ENCODE peak calls at places on chromosomes 3 and 15, in five cellular contexts. A is GM23248, E is neuronal stem cell, O is IMR-90, I is HCT116. C is an unnamed sample.

GRCh38 chr15:52257734-52258062 is 37.9 kb downstream of the MYO5C start:
- DNase-seq in A (peak; percentile 94), E (peak; percentile 26), O (peak; percentile 13), I (no peak), C (no peak)

GRCh38 chr3:153463895-153464294 is 301.9 kb downstream of the RAP2B start:
- DNase-seq in A (no peak), E (no peak), O (no peak), I (no peak), C (no peak)

GRCh38 chr15:101121511-101122090 is 130.2 kb downstream of the CHSY1 start:
- DNase-seq in A (peak; percentile 77), E (peak; percentile 23), O (peak; percentile 74), I (no peak), C (peak; percentile 78)

GRCh38 chr15:74857671-74858365 is 14.9 kb upstream of the ULK3 start:
- DNase-seq in A (no peak), E (no peak), O (no peak), I (no peak), C (no peak)

GRCh38 chr3:46695177-46695961 is 1.9 kb upstream of the ALS2CL start:
- DNase-seq in A (peak; percentile 31), E (no peak), O (no peak), I (no peak), C (peak; percentile 86)

GRCh38 chr3:85853805-85854204 is 895.0 kb downstream of the CADM2 start:
- DNase-seq in A (no peak), E (no peak), O (no peak), I (no peak), C (no peak)

GRCh38 chr3:111236833-111237713 is 165.5 kb downstream of the NECTIN3 start:
- DNase-seq in A (peak; percentile 79), E (no peak), O (peak; percentile 52), I (no peak), C (no peak)

GRCh38 chr15:70857547-70858265 is 3.7 kb upstream of the LARP6 start:
- DNase-seq in A (no peak), E (no peak), O (peak; percentile 58), I (no peak), C (no peak)

GRCh38 chr3:156617145-156617544 is 57.2 kb upstream of the TIPARP start:
- DNase-seq in A (peak; percentile 48), E (no peak), O (no peak), I (no peak), C (no peak)

GRCh38 chr3:10510743-10511432 is 5.5 kb upstream of the ATP2B2 start:
- DNase-seq in A (no peak), E (no peak), O (no peak), I (no peak), C (no peak)

GRCh38 chr3:102265720-102266119 is 169.1 kb upstream of the ZPLD1 start:
- DNase-seq in A (no peak), E (no peak), O (no peak), I (no peak), C (no peak)

GRCh38 chr15:98881526-98882517 is 125.8 kb downstream of the PGPEP1L start:
- DNase-seq in A (peak; percentile 79), E (no peak), O (peak; percentile 72), I (peak; percentile 31), C (peak; percentile 49)

GRCh38 chr3:46948830-46949671 is 27.5 kb downstream of the CCDC12 start:
- DNase-seq in A (no peak), E (no peak), O (no peak), I (no peak), C (no peak)

GRCh38 chr3:55491296-55491816 is 4.2 kb upstream of the WNT5A start:
- DNase-seq in A (peak; percentile 81), E (no peak), O (peak; percentile 92), I (no peak), C (peak; percentile 13)

GRCh38 chr3:58062469-58062868 is 54.2 kb downstream of the FLNB start:
- DNase-seq in A (peak; percentile 56), E (no peak), O (no peak), I (no peak), C (no peak)

GRCh38 chr3:14991148-14991742 is 43.9 kb downstream of the NR2C2 start:
- DNase-seq in A (no peak), E (peak; percentile 12), O (no peak), I (no peak), C (peak; percentile 31)

GRCh38 chr3:40287248-40287647 is 22.3 kb upstream of the EIF1B start:
- DNase-seq in A (no peak), E (no peak), O (no peak), I (no peak), C (no peak)

GRCh38 chr15:40759961-40760360 is 3.9 kb upstream of the GCHFR start:
- DNase-seq in A (no peak), E (no peak), O (no peak), I (no peak), C (no peak)

DNA sequence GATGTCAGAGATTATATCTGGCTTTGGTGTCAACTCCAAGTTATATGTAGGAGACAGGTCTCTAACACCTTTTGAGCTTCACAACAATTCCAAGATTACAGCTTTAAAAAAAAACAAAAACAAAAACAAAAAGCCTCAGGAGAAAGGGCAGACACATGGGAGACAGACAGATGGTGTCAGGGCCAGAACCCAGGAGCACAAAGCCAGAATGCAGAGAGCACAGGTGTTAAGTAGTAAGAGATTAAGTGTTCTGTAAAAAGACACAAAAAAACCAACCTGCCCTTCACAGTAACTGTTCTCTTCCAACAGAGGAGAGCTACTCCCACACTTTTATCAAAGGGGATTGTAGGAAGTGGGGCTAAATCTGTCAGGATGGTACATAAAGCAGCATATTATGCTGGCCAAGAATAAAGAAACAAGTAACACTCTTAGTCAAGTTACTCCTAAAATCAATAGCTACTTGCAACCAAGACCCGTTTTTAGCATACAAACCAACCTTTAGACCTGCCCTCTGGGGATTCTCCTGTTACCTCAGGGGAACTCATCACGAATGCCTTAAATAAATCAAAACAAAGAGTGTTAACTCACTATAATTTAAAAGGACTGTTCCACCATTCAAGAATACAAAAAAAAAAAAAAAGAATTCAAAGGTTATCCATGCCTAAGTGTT is 5.9 kb downstream of the CPEB1 start:
- DNase-seq in A (no peak), E (no peak), O (no peak), I (no peak), C (no peak)
- H3K27me3 ChIP-seq in A (peaks cover 10% of the 10 kb centered on the region), E (peaks cover 5% of the 10 kb centered on the region), O (peaks cover 30% of the 10 kb centered on the region), I (peaks cover 69% of the 10 kb centered on the region), C (peaks cover 37% of the 10 kb centered on the region)

DNA sequence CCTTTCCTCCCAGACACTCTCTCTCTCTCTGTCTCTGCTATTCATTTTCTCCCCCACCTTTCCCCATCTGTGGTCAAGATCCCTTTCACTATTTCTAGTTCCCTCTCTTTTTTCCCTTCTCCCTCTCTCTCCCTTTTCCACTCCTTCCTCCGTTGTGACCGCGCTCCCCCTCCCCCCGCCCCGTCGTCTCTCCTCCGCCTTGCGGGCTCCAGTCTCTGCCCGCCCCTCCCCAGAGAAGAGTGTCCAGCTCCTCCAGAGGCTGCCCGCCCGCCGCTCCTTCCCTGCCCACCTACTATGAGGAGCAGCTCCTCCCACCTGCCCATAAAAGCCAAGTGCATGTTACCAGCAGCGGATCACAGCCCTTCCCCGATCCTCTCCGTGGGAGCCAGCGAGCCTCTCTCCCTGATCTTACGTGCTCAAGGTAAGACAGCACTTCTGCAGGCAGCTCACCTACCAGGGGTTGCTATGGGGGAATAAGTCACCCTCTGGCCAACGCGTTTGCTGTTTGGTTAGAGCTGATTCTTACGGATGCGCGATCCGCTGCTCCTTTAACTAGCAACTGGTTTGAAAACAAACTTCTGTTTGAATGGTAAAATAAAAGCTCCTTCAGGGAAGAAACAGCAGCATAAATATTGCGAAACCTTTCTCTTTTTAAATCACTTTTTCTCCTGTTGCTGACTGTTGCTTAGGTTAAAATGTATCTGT is at the start of gene COL8A1:
- DNase-seq in A (peak; percentile 66), E (peak; percentile 26), O (peak; percentile 77), I (no peak), C (peak; percentile 94)
- H2AFZ ChIP-seq in A (peak within 1 kb of the TSS; percentile 76), E (peak within 1 kb of the TSS; percentile 78), O (peak within 1 kb of the TSS; percentile 88), I (no peak within 1 kb of the TSS), C (peak within 1 kb of the TSS; percentile 78)

DNA sequence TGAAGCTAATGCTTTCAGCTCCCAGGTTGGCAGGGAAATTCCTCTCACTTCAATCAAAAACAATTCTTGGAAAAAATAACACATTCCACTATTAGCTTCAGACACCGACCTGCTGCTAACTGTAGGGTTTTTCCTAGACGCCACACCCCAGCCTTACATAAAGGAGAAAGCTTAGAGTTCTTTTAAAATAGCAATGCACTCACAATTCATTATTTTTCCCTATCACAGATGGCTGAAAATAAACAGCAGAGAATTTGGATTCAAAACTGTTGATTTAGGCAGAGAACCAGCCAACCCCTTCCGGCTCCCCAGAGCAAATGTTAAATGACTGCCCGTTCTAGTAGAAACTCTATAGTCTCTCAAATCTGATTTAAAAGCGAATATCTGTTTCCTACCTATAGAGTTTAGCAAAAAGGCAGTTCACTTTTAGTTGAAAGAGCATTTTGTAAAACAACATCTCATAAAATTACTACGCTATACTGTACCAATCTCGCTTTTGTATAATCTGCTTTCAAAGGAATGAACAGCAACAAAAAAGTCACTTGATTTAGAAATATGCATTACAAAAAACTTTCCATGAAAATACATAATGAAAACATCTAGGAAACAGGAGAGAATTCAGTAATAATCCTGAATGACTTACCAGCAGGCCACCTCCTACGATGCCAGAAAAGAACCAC is 581 bp downstream of the TM4SF1 start:
- DNase-seq in A (peak; percentile 29), E (no peak), O (peak; percentile 59), I (no peak), C (peak; percentile 78)
- H3K4me3 ChIP-seq in A (peak overlapping the region; percentile 41), E (no peak overlapping the region), O (peak overlapping the region; percentile 54), I (no peak overlapping the region), C (peak overlapping the region; percentile 81)

GRCh38 chr3:123348471-123349200 is 100.3 kb downstream of the ADCY5 start:
- DNase-seq in A (no peak), E (no peak), O (no peak), I (no peak), C (no peak)
- H3K27me3 ChIP-seq in A (peaks cover 50% of the 10 kb centered on the region), E (no peaks in the 10 kb centered on the region), O (peaks cover 65% of the 10 kb centered on the region), I (peaks cover 9% of the 10 kb centered on the region), C (no peaks in the 10 kb centered on the region)

GRCh38 chr3:191253089-191253799 is 54.2 kb downstream of the OSTN start:
- DNase-seq in A (no peak), E (no peak), O (no peak), I (no peak), C (no peak)

GRCh38 chr3:191254098-191254873 is 55.2 kb downstream of the OSTN start:
- DNase-seq in A (no peak), E (no peak), O (no peak), I (no peak), C (no peak)

GRCh38 chr3:191256405-191256804 is 57.4 kb downstream of the OSTN start:
- DNase-seq in A (no peak), E (no peak), O (no peak), I (no peak), C (no peak)

GRCh38 chr3:191257286-191257685 is 58.2 kb downstream of the OSTN start:
- DNase-seq in A (no peak), E (no peak), O (no peak), I (no peak), C (no peak)

GRCh38 chr3:191255156-191255555 is 56.1 kb downstream of the OSTN start:
- DNase-seq in A (no peak), E (no peak), O (no peak), I (no peak), C (no peak)
- H2AFZ ChIP-seq in A (no peak overlapping the region), E (no peak overlapping the region), O (no peak overlapping the region), I (peak overlapping the region; percentile 18), C (no peak overlapping the region)